ENCODE peak calls at places on chromosomes 5 and 9, in five cellular contexts. One of them, this sample, is unnamed. For H3K4me1 and H3K36me3, the result is how much of the 10 kb centered on the place peaks cover.

GRCh38 chr9:34403554-34404380 is 27.1 kb upstream of the MYORG start:
- DNase-seq in HCT116: peak
- DNase-seq in mesendoderm: peak
- DNase-seq in astrocyte: peak
- DNase-seq in endothelial cell of umbilical vein: peak
- DNase-seq in this sample: peak

GRCh38 chr5:10513501-10514442 is 50.1 kb upstream of the ANKRD33B start:
- DNase-seq in HCT116: no peak
- DNase-seq in mesendoderm: peak
- DNase-seq in astrocyte: peak
- DNase-seq in endothelial cell of umbilical vein: peak
- DNase-seq in this sample: peak

GRCh38 chr9:18396102-18396728 is 77.7 kb upstream of the ADAMTSL1 start:
- DNase-seq in HCT116: no peak
- DNase-seq in mesendoderm: peak
- DNase-seq in astrocyte: no peak
- DNase-seq in endothelial cell of umbilical vein: peak
- DNase-seq in this sample: no peak

GRCh38 chr9:81879501-81879916 is 48.7 kb upstream of the SPATA31D4 start:
- DNase-seq in HCT116: no peak
- DNase-seq in mesendoderm: no peak
- DNase-seq in astrocyte: no peak
- DNase-seq in endothelial cell of umbilical vein: peak
- DNase-seq in this sample: no peak

GRCh38 chr5:50667079-50667652 is 729 bp downstream of the PARP8 start:
- DNase-seq in HCT116: no peak
- DNase-seq in mesendoderm: peak
- DNase-seq in astrocyte: peak
- DNase-seq in endothelial cell of umbilical vein: peak
- DNase-seq in this sample: peak

GRCh38 chr9:34650816-34651215 is 1.2 kb upstream of the IL11RA start:
- DNase-seq in HCT116: no peak
- DNase-seq in mesendoderm: no peak
- DNase-seq in astrocyte: no peak
- DNase-seq in endothelial cell of umbilical vein: no peak
- DNase-seq in this sample: peak

GRCh38 chr9:18421391-18421790 is 52.6 kb upstream of the ADAMTSL1 start:
- DNase-seq in HCT116: no peak
- DNase-seq in mesendoderm: peak
- DNase-seq in astrocyte: no peak
- DNase-seq in endothelial cell of umbilical vein: no peak
- DNase-seq in this sample: no peak

GRCh38 chr5:6632324-6632930 is 417 bp downstream of the NSUN2 start:
- DNase-seq in HCT116: no peak
- DNase-seq in mesendoderm: peak
- DNase-seq in astrocyte: no peak
- DNase-seq in endothelial cell of umbilical vein: no peak
- DNase-seq in this sample: peak

GRCh38 chr9:112233769-112234168 is 58.7 kb upstream of the SUSD1 start:
- DNase-seq in HCT116: no peak
- DNase-seq in mesendoderm: peak
- DNase-seq in astrocyte: peak
- DNase-seq in endothelial cell of umbilical vein: no peak
- DNase-seq in this sample: peak

GRCh38 chr9:97985058-97985861 is 2.1 kb downstream of the ANP32B start:
- DNase-seq in HCT116: no peak
- DNase-seq in mesendoderm: peak
- DNase-seq in astrocyte: no peak
- DNase-seq in endothelial cell of umbilical vein: peak
- DNase-seq in this sample: peak

GRCh38 chr5:96781031-96781733 is 26.6 kb downstream of the ERAP1 start:
- DNase-seq in HCT116: peak
- DNase-seq in mesendoderm: no peak
- DNase-seq in astrocyte: peak
- DNase-seq in endothelial cell of umbilical vein: peak
- DNase-seq in this sample: peak

GRCh38 chr9:89021154-89021803 is 30.0 kb downstream of the S1PR3 start:
- DNase-seq in HCT116: peak
- DNase-seq in mesendoderm: no peak
- DNase-seq in astrocyte: peak
- DNase-seq in endothelial cell of umbilical vein: peak
- DNase-seq in this sample: peak

GRCh38 chr5:169100735-169101075 is 200.2 kb downstream of the SLIT3 start:
- DNase-seq in HCT116: no peak
- DNase-seq in mesendoderm: peak
- DNase-seq in astrocyte: peak
- DNase-seq in endothelial cell of umbilical vein: no peak
- DNase-seq in this sample: peak

GRCh38 chr9:127809002-127809561 is 6.4 kb downstream of the FPGS start:
- DNase-seq in HCT116: no peak
- DNase-seq in mesendoderm: peak
- DNase-seq in astrocyte: no peak
- DNase-seq in endothelial cell of umbilical vein: no peak
- DNase-seq in this sample: no peak

GRCh38 chr5:1913578-1913977 is 30.9 kb upstream of the IRX4 start:
- DNase-seq in HCT116: no peak
- DNase-seq in mesendoderm: no peak
- DNase-seq in astrocyte: no peak
- DNase-seq in endothelial cell of umbilical vein: no peak
- DNase-seq in this sample: no peak

GRCh38 chr5:81355291-81356251 is 38.4 kb downstream of the ACOT12 start:
- DNase-seq in HCT116: no peak
- DNase-seq in mesendoderm: no peak
- DNase-seq in astrocyte: no peak
- DNase-seq in endothelial cell of umbilical vein: no peak
- DNase-seq in this sample: no peak

GRCh38 chr5:95375591-95375990 is 15.6 kb upstream of the FAM81B start:
- DNase-seq in HCT116: no peak
- DNase-seq in mesendoderm: no peak
- DNase-seq in astrocyte: peak
- DNase-seq in endothelial cell of umbilical vein: no peak
- DNase-seq in this sample: peak

GRCh38 chr9:4984171-4984570 is 901 bp upstream of the JAK2 start:
- DNase-seq in HCT116: peak
- DNase-seq in mesendoderm: no peak
- DNase-seq in astrocyte: peak
- DNase-seq in endothelial cell of umbilical vein: no peak
- DNase-seq in this sample: no peak

GRCh38 chr5:20572560-20572959 is 584.6 kb upstream of the CDH18 start:
- DNase-seq in HCT116: no peak
- DNase-seq in mesendoderm: peak
- DNase-seq in astrocyte: peak
- DNase-seq in endothelial cell of umbilical vein: peak
- DNase-seq in this sample: peak

GRCh38 chr5:108989761-108990392 is 242.2 kb downstream of the FER start:
- DNase-seq in HCT116: no peak
- DNase-seq in mesendoderm: no peak
- DNase-seq in astrocyte: no peak
- DNase-seq in endothelial cell of umbilical vein: peak
- DNase-seq in this sample: peak

GRCh38 chr5:141695627-141696180 is 13.7 kb upstream of the ARAP3 start:
- DNase-seq in HCT116: no peak
- DNase-seq in mesendoderm: no peak
- DNase-seq in astrocyte: peak
- DNase-seq in endothelial cell of umbilical vein: peak
- DNase-seq in this sample: no peak

GRCh38 chr5:128714551-128714950 is 176.5 kb upstream of the FBN2 start:
- DNase-seq in HCT116: no peak
- DNase-seq in mesendoderm: no peak
- DNase-seq in astrocyte: no peak
- DNase-seq in endothelial cell of umbilical vein: no peak
- DNase-seq in this sample: no peak

GRCh38 chr9:129351058-129351641 is 173.1 kb upstream of the IER5L start:
- DNase-seq in HCT116: no peak
- DNase-seq in mesendoderm: peak
- DNase-seq in astrocyte: no peak
- DNase-seq in endothelial cell of umbilical vein: no peak
- DNase-seq in this sample: no peak
- H3K9ac ChIP-seq in HCT116: no peak
- H3K9ac ChIP-seq in mesendoderm: peak
- H3K9ac ChIP-seq in astrocyte: peak
- H3K9ac ChIP-seq in endothelial cell of umbilical vein: no peak
- H3K9ac ChIP-seq in this sample: no peak

DNA sequence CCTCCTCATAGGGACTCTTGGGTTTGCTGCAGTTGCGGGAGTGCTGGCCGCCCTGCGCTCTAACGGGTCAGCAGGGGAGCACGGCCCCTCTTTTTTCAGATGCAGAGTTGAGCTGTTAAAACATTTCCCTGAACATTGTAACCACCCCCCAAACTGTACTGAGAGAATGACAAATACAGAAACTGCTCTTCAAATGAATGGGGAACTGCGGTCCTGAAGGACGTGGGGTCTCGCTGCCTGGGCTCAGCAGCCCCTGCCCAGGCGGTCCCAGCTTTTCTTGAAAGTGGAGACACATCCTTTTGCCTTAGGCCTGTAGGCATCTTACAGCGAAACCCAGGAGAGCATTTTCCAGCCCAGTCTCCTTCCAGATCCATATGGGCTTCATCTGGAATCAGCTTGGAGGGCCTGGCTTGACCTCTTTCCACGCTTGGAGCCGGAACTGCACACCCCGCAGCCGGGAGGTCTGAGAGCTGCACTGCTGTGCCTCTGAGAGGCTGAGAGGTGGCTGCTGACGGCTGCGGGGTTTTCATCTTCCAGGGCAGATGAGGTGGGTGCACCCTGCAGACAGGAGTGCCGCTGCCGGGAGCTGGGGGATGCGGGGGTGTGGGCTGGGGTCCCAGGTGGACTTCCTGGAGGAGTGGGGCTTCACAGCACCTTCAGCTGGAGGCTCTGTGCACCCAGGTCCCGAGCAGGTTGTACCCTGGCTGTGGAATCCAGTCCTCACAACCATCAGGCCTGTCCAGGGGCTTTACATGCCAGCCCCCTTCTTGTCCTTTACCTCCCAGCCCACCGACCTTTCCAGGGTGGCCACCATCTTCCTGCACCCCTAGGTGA is 1.2 kb upstream of the AGPAT2 start:
- DNase-seq in HCT116: no peak
- DNase-seq in mesendoderm: no peak
- DNase-seq in astrocyte: no peak
- DNase-seq in endothelial cell of umbilical vein: no peak
- DNase-seq in this sample: no peak
- H3K4me1 ChIP-seq in HCT116: under half
- H3K4me1 ChIP-seq in mesendoderm: under half
- H3K4me1 ChIP-seq in astrocyte: under half
- H3K4me1 ChIP-seq in endothelial cell of umbilical vein: under half
- H3K4me1 ChIP-seq in this sample: under half

GRCh38 chr5:132591140-132591539 is 34.4 kb downstream of the RAD50 start:
- DNase-seq in HCT116: peak
- DNase-seq in mesendoderm: peak
- DNase-seq in astrocyte: no peak
- DNase-seq in endothelial cell of umbilical vein: peak
- DNase-seq in this sample: peak
- H3K36me3 ChIP-seq in HCT116: under half
- H3K36me3 ChIP-seq in mesendoderm: under half
- H3K36me3 ChIP-seq in astrocyte: under half
- H3K36me3 ChIP-seq in endothelial cell of umbilical vein: under half
- H3K36me3 ChIP-seq in this sample: half or more

GRCh38 chr9:113523421-113524141 is 60.1 kb downstream of the RGS3 start:
- DNase-seq in HCT116: no peak
- DNase-seq in mesendoderm: no peak
- DNase-seq in astrocyte: peak
- DNase-seq in endothelial cell of umbilical vein: peak
- DNase-seq in this sample: no peak
- H3K9ac ChIP-seq in HCT116: no peak
- H3K9ac ChIP-seq in mesendoderm: no peak
- H3K9ac ChIP-seq in astrocyte: no peak
- H3K9ac ChIP-seq in endothelial cell of umbilical vein: peak
- H3K9ac ChIP-seq in this sample: no peak

This sample was measured in adipocyte.